ENCODE peak calls at places on chromosome 12, in five cellular contexts. One of them, this sample, is unnamed.

GRCh38 chr12:90173499-90174197 is 465.0 kb upstream of the ATP2B1 start:
- DNase-seq in dorsolateral prefrontal cortex: no peak
- DNase-seq in left lung: no peak
- DNase-seq in WERI-Rb-1: no peak
- DNase-seq in heart right ventricle: no peak
- DNase-seq in this sample: no peak

GRCh38 chr12:74415633-74416032 is 122.0 kb upstream of the ATXN7L3B start:
- DNase-seq in dorsolateral prefrontal cortex: no peak
- DNase-seq in left lung: no peak
- DNase-seq in WERI-Rb-1: no peak
- DNase-seq in heart right ventricle: no peak
- DNase-seq in this sample: no peak

GRCh38 chr12:54173066-54173726 is 15.6 kb downstream of the SMUG1 start:
- DNase-seq in dorsolateral prefrontal cortex: peak
- DNase-seq in left lung: no peak
- DNase-seq in WERI-Rb-1: peak
- DNase-seq in heart right ventricle: peak
- DNase-seq in this sample: peak

GRCh38 chr12:105168006-105168405 is 60.5 kb downstream of the WASHC4 start:
- DNase-seq in dorsolateral prefrontal cortex: no peak
- DNase-seq in left lung: no peak
- DNase-seq in WERI-Rb-1: no peak
- DNase-seq in heart right ventricle: no peak
- DNase-seq in this sample: no peak

GRCh38 chr12:82793882-82794281 is 107.2 kb downstream of the TMTC2 start:
- DNase-seq in dorsolateral prefrontal cortex: no peak
- DNase-seq in left lung: no peak
- DNase-seq in WERI-Rb-1: no peak
- DNase-seq in heart right ventricle: no peak
- DNase-seq in this sample: no peak

GRCh38 chr12:4630262-4630661 is 18.6 kb downstream of the AKAP3 start:
- DNase-seq in dorsolateral prefrontal cortex: no peak
- DNase-seq in left lung: no peak
- DNase-seq in WERI-Rb-1: no peak
- DNase-seq in heart right ventricle: no peak
- DNase-seq in this sample: no peak

GRCh38 chr12:89844539-89844938 is 135.9 kb upstream of the ATP2B1 start:
- DNase-seq in dorsolateral prefrontal cortex: no peak
- DNase-seq in left lung: no peak
- DNase-seq in WERI-Rb-1: no peak
- DNase-seq in heart right ventricle: no peak
- DNase-seq in this sample: no peak

GRCh38 chr12:54390668-54391551 is 6.4 kb upstream of the ZNF385A start:
- DNase-seq in dorsolateral prefrontal cortex: peak
- DNase-seq in left lung: peak
- DNase-seq in WERI-Rb-1: peak
- DNase-seq in heart right ventricle: peak
- DNase-seq in this sample: peak

GRCh38 chr12:645563-646071 is 17.6 kb downstream of the NINJ2 start:
- DNase-seq in dorsolateral prefrontal cortex: no peak
- DNase-seq in left lung: no peak
- DNase-seq in WERI-Rb-1: no peak
- DNase-seq in heart right ventricle: no peak
- DNase-seq in this sample: peak

GRCh38 chr12:113239811-113240331 is 18.6 kb downstream of the TPCN1 start:
- DNase-seq in dorsolateral prefrontal cortex: no peak
- DNase-seq in left lung: peak
- DNase-seq in WERI-Rb-1: no peak
- DNase-seq in heart right ventricle: peak
- DNase-seq in this sample: peak

GRCh38 chr12:101064721-101065120 is 145.3 kb downstream of the SLC5A8 start:
- DNase-seq in dorsolateral prefrontal cortex: no peak
- DNase-seq in left lung: no peak
- DNase-seq in WERI-Rb-1: no peak
- DNase-seq in heart right ventricle: no peak
- DNase-seq in this sample: no peak

GRCh38 chr12:106492893-106493292 is 89.9 kb upstream of the RFX4 start:
- DNase-seq in dorsolateral prefrontal cortex: no peak
- DNase-seq in left lung: no peak
- DNase-seq in WERI-Rb-1: no peak
- DNase-seq in heart right ventricle: no peak
- DNase-seq in this sample: no peak

GRCh38 chr12:51863921-51864700 is 15.6 kb upstream of the FIGNL2 start:
- DNase-seq in dorsolateral prefrontal cortex: peak
- DNase-seq in left lung: no peak
- DNase-seq in WERI-Rb-1: peak
- DNase-seq in heart right ventricle: no peak
- DNase-seq in this sample: no peak
- H3K27ac ChIP-seq in dorsolateral prefrontal cortex: peak
- H3K27ac ChIP-seq in left lung: no peak
- H3K27ac ChIP-seq in WERI-Rb-1: peak
- H3K27ac ChIP-seq in heart right ventricle: no peak
- H3K27ac ChIP-seq in this sample: no peak

GRCh38 chr12:65944637-65945036 is 120.4 kb downstream of the HMGA2 start:
- DNase-seq in dorsolateral prefrontal cortex: no peak
- DNase-seq in left lung: no peak
- DNase-seq in WERI-Rb-1: no peak
- DNase-seq in heart right ventricle: no peak
- DNase-seq in this sample: no peak
- TF ChIP-seq CTCF in dorsolateral prefrontal cortex: no peak
- TF ChIP-seq CTCF in left lung: no peak
- TF ChIP-seq CTCF in WERI-Rb-1: no peak
- TF ChIP-seq CTCF in heart right ventricle: no peak
- TF ChIP-seq CTCF in this sample: no peak

GRCh38 chr12:3236345-3237153 is 159.4 kb downstream of the TSPAN9 start:
- DNase-seq in dorsolateral prefrontal cortex: no peak
- DNase-seq in left lung: no peak
- DNase-seq in WERI-Rb-1: peak
- DNase-seq in heart right ventricle: no peak
- DNase-seq in this sample: no peak
- H3K27ac ChIP-seq in dorsolateral prefrontal cortex: no peak
- H3K27ac ChIP-seq in left lung: no peak
- H3K27ac ChIP-seq in WERI-Rb-1: peak
- H3K27ac ChIP-seq in heart right ventricle: peak
- H3K27ac ChIP-seq in this sample: peak

GRCh38 chr12:110355080-110355479 is 48.4 kb downstream of the ANAPC7 start:
- DNase-seq in dorsolateral prefrontal cortex: no peak
- DNase-seq in left lung: no peak
- DNase-seq in WERI-Rb-1: no peak
- DNase-seq in heart right ventricle: no peak
- DNase-seq in this sample: no peak
- TF ChIP-seq CTCF in dorsolateral prefrontal cortex: no peak
- TF ChIP-seq CTCF in left lung: no peak
- TF ChIP-seq CTCF in WERI-Rb-1: peak
- TF ChIP-seq CTCF in heart right ventricle: peak
- TF ChIP-seq CTCF in this sample: peak

GRCh38 chr12:112126000-112126431 is 656 bp downstream of the TRAFD1 start:
- DNase-seq in dorsolateral prefrontal cortex: no peak
- DNase-seq in left lung: no peak
- DNase-seq in WERI-Rb-1: no peak
- DNase-seq in heart right ventricle: no peak
- DNase-seq in this sample: no peak

GRCh38 chr12:112122823-112123690 is 2.3 kb upstream of the TRAFD1 start:
- DNase-seq in dorsolateral prefrontal cortex: no peak
- DNase-seq in left lung: no peak
- DNase-seq in WERI-Rb-1: no peak
- DNase-seq in heart right ventricle: no peak
- DNase-seq in this sample: no peak

GRCh38 chr12:112125250-112125999 is at the start of gene TRAFD1:
- DNase-seq in dorsolateral prefrontal cortex: peak
- DNase-seq in left lung: peak
- DNase-seq in WERI-Rb-1: peak
- DNase-seq in heart right ventricle: peak
- DNase-seq in this sample: peak

GRCh38 chr12:112124918-112125249 is 476 bp upstream of the TRAFD1 start:
- DNase-seq in dorsolateral prefrontal cortex: no peak
- DNase-seq in left lung: no peak
- DNase-seq in WERI-Rb-1: no peak
- DNase-seq in heart right ventricle: no peak
- DNase-seq in this sample: no peak

GRCh38 chr12:112121780-112122565 is 3.4 kb upstream of the TRAFD1 start:
- DNase-seq in dorsolateral prefrontal cortex: peak
- DNase-seq in left lung: peak
- DNase-seq in WERI-Rb-1: no peak
- DNase-seq in heart right ventricle: peak
- DNase-seq in this sample: peak
- H3K27ac ChIP-seq in dorsolateral prefrontal cortex: no peak
- H3K27ac ChIP-seq in left lung: peak
- H3K27ac ChIP-seq in WERI-Rb-1: no peak
- H3K27ac ChIP-seq in heart right ventricle: peak
- H3K27ac ChIP-seq in this sample: peak

DNA sequence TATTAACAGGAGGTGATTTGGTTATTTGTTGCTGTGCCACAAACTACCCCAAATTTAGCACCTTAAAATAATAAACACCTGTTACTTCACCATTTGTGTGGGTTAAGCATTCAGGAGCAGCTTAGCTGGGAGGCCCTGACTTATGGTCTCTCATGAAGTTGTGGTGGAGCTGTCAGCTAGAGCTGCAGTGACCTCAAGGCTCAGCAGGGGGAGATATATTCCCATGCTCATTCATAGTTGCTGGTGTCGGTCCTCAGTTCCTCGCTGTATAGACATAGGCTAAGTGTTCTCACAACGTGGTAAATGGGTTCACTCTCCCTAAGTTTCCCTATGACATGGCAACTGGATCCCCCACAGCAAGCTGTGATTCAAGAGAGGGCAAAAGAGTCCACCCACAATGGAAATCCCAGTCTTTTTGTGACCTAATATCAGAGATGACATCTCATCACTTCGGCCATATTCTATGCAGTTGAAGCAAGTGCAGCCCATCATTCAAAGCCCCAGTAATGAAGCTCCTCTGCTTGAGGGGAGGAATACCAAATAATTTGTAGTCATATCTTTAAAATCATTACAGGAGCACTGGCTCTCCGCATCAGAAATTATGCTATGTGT is 41.1 kb downstream of the PRB3 start:
- DNase-seq in dorsolateral prefrontal cortex: no peak
- DNase-seq in left lung: no peak
- DNase-seq in WERI-Rb-1: peak
- DNase-seq in heart right ventricle: no peak
- DNase-seq in this sample: no peak
- TF ChIP-seq CTCF in dorsolateral prefrontal cortex: peak
- TF ChIP-seq CTCF in left lung: peak
- TF ChIP-seq CTCF in WERI-Rb-1: peak
- TF ChIP-seq CTCF in heart right ventricle: peak
- TF ChIP-seq CTCF in this sample: peak

This sample was measured in left ventricle myocardium inferior.